ENCODE peak calls at places on chromosome 22, in four cellular contexts. D, I, X and M are unnamed samples.
A peak's percentile ranks its signal among the peaks of the same experiment; 100 is the strongest.

GRCh38 chr22:49012695-49013094 is 815.0 kb downstream of the BRD1 start:
- DNase-seq in D (no peak), I (no peak), X (no peak), M (no peak)

GRCh38 chr22:38963872-38964271 is 6.5 kb downstream of the APOBEC3A start:
- DNase-seq in D (peak; percentile 53), I (no peak), X (no peak), M (no peak)

GRCh38 chr22:27620367-27621154 is 181.0 kb downstream of the MN1 start:
- DNase-seq in D (no peak), I (peak; percentile 22), X (no peak), M (no peak)

GRCh38 chr22:37420656-37421467 is 6.4 kb downstream of the ELFN2 start:
- DNase-seq in D (no peak), I (peak; percentile 30), X (no peak), M (no peak)

GRCh38 chr22:30290318-30290678 is 993 bp upstream of the CASTOR1 start:
- DNase-seq in D (no peak), I (no peak), X (no peak), M (no peak)

GRCh38 chr22:48605856-48606255 is 1221.8 kb downstream of the BRD1 start:
- DNase-seq in D (no peak), I (no peak), X (no peak), M (no peak)

GRCh38 chr22:17785185-17786184 is 11.2 kb upstream of the BID start:
- DNase-seq in D (peak; percentile 46), I (peak; percentile 49), X (peak; percentile 50), M (peak; percentile 41)

GRCh38 chr22:37566903-37567798 is 6.9 kb downstream of the CDC42EP1 start:
- DNase-seq in D (peak; percentile 46), I (peak; percentile 47), X (peak; percentile 75), M (peak; percentile 84)

GRCh38 chr22:29093030-29093429 is 20.2 kb downstream of the KREMEN1 start:
- DNase-seq in D (no peak), I (no peak), X (no peak), M (no peak)

GRCh38 chr22:38655532-38656255 is 498 bp downstream of the FAM227A start:
- DNase-seq in D (peak; percentile 2), I (peak; percentile 20), X (no peak), M (no peak)

GRCh38 chr22:22342697-22343602 is 98.4 kb downstream of the VPREB1 start:
- DNase-seq in D (peak; percentile 74), I (peak; percentile 23), X (peak; percentile 56), M (peak; percentile 77)

GRCh38 chr22:24554316-24555159 is at the start of gene GUCD1:
- DNase-seq in D (no peak), I (peak; percentile 50), X (no peak), M (no peak)

GRCh38 chr22:16961477-16962186 is 46.4 kb downstream of the GAB4 start:
- DNase-seq in D (no peak), I (no peak), X (no peak), M (no peak)

GRCh38 chr22:37121887-37122591 is 12.5 kb upstream of the TMPRSS6 start:
- DNase-seq in D (no peak), I (peak; percentile 71), X (peak; percentile 75), M (no peak)

GRCh38 chr22:36481393-36482168 is at the start of gene TXN2:
- DNase-seq in D (peak; percentile 96), I (peak; percentile 98), X (peak; percentile 94), M (peak; percentile 89)

GRCh38 chr22:21041937-21042336 is 3.8 kb upstream of the LRRC74B start:
- DNase-seq in D (no peak), I (peak; percentile 85), X (no peak), M (no peak)

GRCh38 chr22:39221999-39222686 is 22.6 kb downstream of the PDGFB start:
- DNase-seq in D (no peak), I (no peak), X (no peak), M (no peak)